ENCODE peak calls at places on chromosomes 3 and 15, in nine cellular contexts. C, N, M, B, S, L, D, V and G are unnamed samples.

GRCh38 chr15:43749690-43750345 is 3.6 kb downstream of the PDIA3 start:
- DNase-seq in D (no peak), B (peak), M (no peak), V (peak), L (peak), S (no peak), C (no peak), N (no peak), G (peak)

GRCh38 chr3:18830087-18830486 is 318.2 kb upstream of the KCNH8 start:
- DNase-seq in M (no peak), L (no peak), D (no peak), S (no peak), C (no peak), N (no peak), V (no peak), B (peak), G (no peak)

GRCh38 chr3:180332608-180333007 is 269.4 kb upstream of the TTC14 start:
- DNase-seq in V (no peak), D (no peak), M (no peak), L (no peak), S (no peak), B (no peak), N (no peak), C (no peak), G (no peak)

GRCh38 chr3:33115024-33115768 is 1.4 kb downstream of the CRTAP start:
- DNase-seq in B (peak), M (peak), D (peak), S (peak), L (peak), C (peak), V (peak), N (peak), G (no peak)

GRCh38 chr3:73192036-73192738 is 130.7 kb downstream of the EBLN2 start:
- DNase-seq in D (peak), N (no peak), C (no peak), L (no peak), B (peak), M (peak), V (no peak), S (no peak), G (no peak)

GRCh38 chr3:100429187-100429586 is 27.8 kb downstream of the LNP1 start:
- DNase-seq in L (no peak), D (no peak), S (no peak), C (no peak), V (no peak), B (no peak), M (peak), N (no peak), G (no peak)

GRCh38 chr15:50210462-50211264 is 28.7 kb downstream of the SLC27A2 start:
- DNase-seq in D (peak), V (no peak), S (no peak), B (no peak), M (peak), C (no peak), N (no peak), L (no peak), G (no peak)

GRCh38 chr15:60695713-60696522 is 217.0 kb upstream of the ICE2 start:
- DNase-seq in C (peak), L (no peak), M (no peak), S (no peak), D (no peak), B (no peak), V (peak), N (no peak), G (peak)

GRCh38 chr3:14428087-14429067 is 26.0 kb downstream of the SLC6A6 start:
- DNase-seq in B (peak), C (no peak), V (no peak), L (no peak), S (no peak), N (no peak), M (no peak), D (no peak), G (peak)

GRCh38 chr3:134652409-134652831 is 1.6 kb upstream of the KY start:
- DNase-seq in N (no peak), C (peak), M (no peak), D (no peak), L (no peak), V (no peak), B (no peak), S (no peak), G (no peak)

GRCh38 chr3:52077900-52078299 is 21.5 kb upstream of the DUSP7 start:
- DNase-seq in S (no peak), M (peak), D (no peak), V (no peak), N (no peak), B (no peak), C (no peak), L (no peak), G (no peak)

GRCh38 chr15:92805080-92805708 is 94.9 kb upstream of the CHD2 start:
- DNase-seq in L (no peak), S (no peak), N (no peak), M (no peak), D (no peak), C (no peak), B (no peak), V (no peak), G (no peak)

GRCh38 chr3:138187296-138188012 is at the start of gene ARMC8:
- DNase-seq in V (no peak), L (peak), B (no peak), S (peak), N (peak), M (peak), D (peak), C (no peak), G (peak)

GRCh38 chr3:16928386-16929132 is 43.8 kb downstream of the PLCL2 start:
- DNase-seq in L (no peak), C (no peak), V (peak), B (no peak), N (no peak), D (no peak), S (no peak), M (no peak), G (no peak)

GRCh38 chr15:96495386-96495785 is 164.9 kb downstream of the NR2F2 start:
- DNase-seq in S (peak), V (no peak), N (no peak), B (no peak), C (no peak), M (no peak), L (no peak), D (no peak), G (no peak)

GRCh38 chr15:39363761-39364586 is 216.9 kb upstream of the THBS1 start:
- DNase-seq in S (no peak), M (no peak), B (no peak), C (no peak), V (peak), N (no peak), L (no peak), D (no peak), G (no peak)

GRCh38 chr15:79884204-79884596 is 12.6 kb downstream of the MTHFS start:
- DNase-seq in C (no peak), D (no peak), L (no peak), V (no peak), S (no peak), B (no peak), M (no peak), N (no peak), G (no peak)

GRCh38 chr15:20340331-20340811 is 201.2 kb downstream of the GOLGA6L6 start:
- DNase-seq in L (no peak), S (no peak), V (no peak), D (no peak), C (peak), M (peak), N (peak), B (no peak), G (no peak)

GRCh38 chr15:84947947-84948830 is 33.5 kb upstream of the PDE8A start:
- DNase-seq in S (no peak), M (no peak), C (peak), B (no peak), N (peak), D (no peak), L (peak), V (peak), G (no peak)

GRCh38 chr3:25468866-25469319 is 40.8 kb downstream of the RARB start:
- DNase-seq in B (no peak), V (peak), D (peak), M (peak), S (no peak), N (peak), C (no peak), L (no peak), G (no peak)

GRCh38 chr3:12553921-12554391 is 2.9 kb upstream of the MKRN2 start:
- DNase-seq in C (no peak), S (no peak), L (peak), M (peak), B (peak), V (peak), D (peak), N (no peak), G (no peak)

GRCh38 chr3:193096076-193096475 is 144.9 kb upstream of the PLAAT1 start:
- DNase-seq in S (no peak), L (no peak), M (peak), D (no peak), B (no peak), V (no peak), N (no peak), C (no peak), G (no peak)

GRCh38 chr15:49589030-49589429 is 31.6 kb downstream of the FAM227B start:
- DNase-seq in D (no peak), M (no peak), V (no peak), B (no peak), L (peak), S (no peak), N (no peak), C (peak), G (no peak)

GRCh38 chr3:48433472-48434118 is 3.7 kb upstream of the PLXNB1 start:
- DNase-seq in D (peak), V (peak), S (no peak), N (no peak), B (no peak), M (peak), C (peak), L (no peak), G (no peak)

GRCh38 chr3:12479919-12480425 is 4.3 kb upstream of the TSEN2 start:
- DNase-seq in M (peak), L (peak), V (peak), C (peak), D (peak), N (peak), B (peak), S (peak), G (no peak)

GRCh38 chr3:37620071-37620635 is 241.5 kb upstream of the CTDSPL start:
- DNase-seq in C (no peak), L (no peak), D (no peak), N (no peak), B (no peak), V (no peak), S (no peak), M (no peak), G (no peak)